ENCODE peak calls at places on chromosomes 1 and 21, in eight cellular contexts. M, Y, Q, T, F, G, H and K are unnamed samples.
A peak's percentile ranks its signal among the peaks of the same experiment; 100 is the strongest.

GRCh38 chr1:22048351-22049192 is 3.9 kb upstream of the CDC42 start:
- DNase-seq in H (no peak), Q (no peak), Y (no peak), G (no peak), T (no peak), M (no peak), F (peak; percentile 37), K (no peak)

GRCh38 chr1:31781138-31782065 is 17.3 kb upstream of the ADGRB2 start:
- DNase-seq in G (no peak), H (no peak), Q (peak; percentile 47), T (peak; percentile 53), F (no peak), M (no peak), Y (no peak), K (no peak)

GRCh38 chr1:27476222-27476621 is 13.7 kb downstream of the WASF2 start:
- DNase-seq in H (no peak), F (no peak), T (no peak), Y (no peak), M (no peak), G (no peak), Q (no peak), K (no peak)

GRCh38 chr1:27306892-27307850 is 14.8 kb upstream of the TMEM222 start:
- DNase-seq in M (no peak), T (no peak), Q (no peak), H (peak; percentile 28), F (peak; percentile 82), Y (no peak), G (no peak), K (no peak)

GRCh38 chr1:50332941-50333594 is 90.2 kb downstream of the DMRTA2 start:
- DNase-seq in Q (peak; percentile 19), H (no peak), T (peak; percentile 78), M (no peak), Y (peak; percentile 45), F (peak; percentile 85), G (peak; percentile 73), K (peak; percentile 78)

GRCh38 chr1:62241357-62242131 is 46.9 kb downstream of the L1TD1 start:
- DNase-seq in G (peak; percentile 47), Q (no peak), Y (peak; percentile 34), H (no peak), M (no peak), T (peak; percentile 2), F (no peak), K (peak; percentile 17)

GRCh38 chr1:247273013-247273412 is 17.1 kb downstream of the VN1R5 start:
- DNase-seq in H (no peak), M (no peak), Y (no peak), T (no peak), Q (no peak), G (no peak), F (no peak), K (no peak)

GRCh38 chr1:80036690-80037432 is 1030.3 kb upstream of the ADGRL4 start:
- DNase-seq in Y (no peak), T (no peak), G (no peak), H (no peak), F (no peak), Q (no peak), M (no peak), K (no peak)

GRCh38 chr21:35475006-35475405 is 425.9 kb upstream of the RUNX1 start:
- DNase-seq in F (no peak), M (no peak), Y (no peak), H (no peak), T (no peak), G (no peak), Q (peak; percentile 50), K (no peak)

GRCh38 chr1:232965124-232965911 is 14.9 kb downstream of the NTPCR start:
- DNase-seq in Q (no peak), H (no peak), Y (no peak), T (no peak), F (no peak), M (no peak), G (no peak), K (no peak)

GRCh38 chr1:54904476-54905048 is 17.6 kb upstream of the DHCR24 start:
- DNase-seq in G (no peak), Y (no peak), F (no peak), T (no peak), H (no peak), M (no peak), Q (peak; percentile 89), K (no peak)

GRCh38 chr1:83845437-83846071 is 153.4 kb downstream of the TTLL7 start:
- DNase-seq in T (peak; percentile 75), Q (no peak), H (no peak), M (no peak), Y (no peak), F (no peak), G (no peak), K (no peak)

GRCh38 chr1:18575620-18576019 is 55.0 kb upstream of the PAX7 start:
- DNase-seq in H (no peak), F (peak; percentile 97), Q (peak; percentile 10), M (no peak), Y (no peak), G (peak; percentile 75), T (peak; percentile 29), K (peak; percentile 73)

GRCh38 chr21:44848821-44849521 is 24.5 kb downstream of the PTTG1IP start:
- DNase-seq in T (no peak), M (no peak), Q (no peak), Y (no peak), H (peak; percentile 46), F (no peak), G (no peak), K (no peak)

GRCh38 chr1:216459651-216460200 is 36.5 kb upstream of the USH2A start:
- DNase-seq in G (no peak), Q (peak; percentile 21), F (no peak), Y (no peak), T (no peak), M (no peak), H (no peak), K (no peak)

GRCh38 chr1:68281946-68282615 is 49.8 kb upstream of the WLS start:
- DNase-seq in M (no peak), Y (no peak), Q (no peak), G (no peak), T (no peak), H (no peak), F (peak; percentile 55), K (no peak)

GRCh38 chr1:9658186-9658585 is 6.7 kb downstream of the PIK3CD start:
- DNase-seq in T (no peak), F (no peak), G (no peak), H (no peak), Q (no peak), Y (no peak), M (no peak), K (no peak)

GRCh38 chr21:44079446-44079845 is 27.8 kb upstream of the PWP2 start:
- DNase-seq in Y (no peak), H (no peak), Q (no peak), M (no peak), F (no peak), T (no peak), G (no peak), K (no peak)

GRCh38 chr1:184191181-184191601 is 139.7 kb downstream of the TSEN15 start:
- DNase-seq in Y (peak; percentile 44), M (no peak), F (peak; percentile 8), T (peak; percentile 7), Q (peak; percentile 86), H (no peak), G (peak; percentile 40), K (peak; percentile 32)

GRCh38 chr1:62306065-62306464 is 13.2 kb downstream of the KANK4 start:
- DNase-seq in Y (no peak), G (no peak), F (no peak), T (no peak), H (no peak), Q (no peak), M (no peak), K (no peak)

GRCh38 chr1:42319871-42320484 is 15.1 kb downstream of the FOXJ3 start:
- DNase-seq in Y (no peak), M (no peak), G (no peak), T (no peak), H (no peak), F (no peak), Q (no peak), K (peak; percentile 58)

GRCh38 chr1:45848714-45849113 is 45.3 kb downstream of the MAST2 start:
- DNase-seq in Y (no peak), H (no peak), F (peak; percentile 54), M (no peak), Q (peak; percentile 52), T (no peak), G (no peak), K (no peak)

GRCh38 chr1:228647523-228648444 is 87.5 kb upstream of the RHOU start:
- DNase-seq in Q (peak; percentile 37), M (no peak), G (peak; percentile 34), Y (peak; percentile 35), T (peak; percentile 56), F (peak; percentile 77), H (no peak), K (peak; percentile 44)

GRCh38 chr1:151146072-151146415 is 387 bp downstream of the SEMA6C start:
- DNase-seq in M (no peak), H (no peak), T (peak; percentile 8), Q (peak; percentile 6), F (peak; percentile 47), Y (no peak), G (no peak), K (no peak)
- H3K27me3 ChIP-seq in M (no peaks in the 10 kb centered on the region), H (no peaks in the 10 kb centered on the region), T (no peaks in the 10 kb centered on the region), Q (peaks cover 3% of the 10 kb centered on the region), F (peaks cover 35% of the 10 kb centered on the region), Y (no peaks in the 10 kb centered on the region), G (no peaks in the 10 kb centered on the region), K (peaks cover 9% of the 10 kb centered on the region)

DNA sequence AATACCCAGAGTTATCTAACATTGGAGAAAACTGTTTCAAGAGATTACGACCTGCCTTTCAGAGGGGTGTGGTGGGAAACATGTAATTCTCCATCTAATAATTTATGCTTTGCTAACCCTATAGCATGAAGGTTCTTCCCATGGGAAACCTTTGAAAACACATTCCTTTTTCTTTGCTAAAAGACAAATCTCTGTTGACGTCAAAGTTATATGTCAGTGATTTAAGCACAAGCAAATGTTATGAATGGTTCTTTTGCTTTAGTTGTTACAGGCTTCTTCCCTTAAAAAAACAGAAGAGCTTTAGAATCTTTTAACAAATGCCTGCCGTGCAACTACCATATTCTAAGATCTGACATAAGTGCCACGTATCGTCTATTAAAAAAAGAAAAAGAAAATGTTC is 19.2 kb downstream of the FMO2 start:
- DNase-seq in G (no peak), T (no peak), M (no peak), Y (no peak), F (no peak), Q (no peak), H (no peak), K (no peak)
- H3K27me3 ChIP-seq in G (no peaks in the 10 kb centered on the region), T (no peaks in the 10 kb centered on the region), M (no peaks in the 10 kb centered on the region), Y (no peaks in the 10 kb centered on the region), F (no peaks in the 10 kb centered on the region), Q (no peaks in the 10 kb centered on the region), H (no peaks in the 10 kb centered on the region), K (no peaks in the 10 kb centered on the region)

GRCh38 chr1:2210084-2210653 is 15.6 kb upstream of the FAAP20 start:
- DNase-seq in M (no peak), G (peak; percentile 24), F (no peak), T (no peak), Y (no peak), H (no peak), Q (no peak), K (no peak)
- H3K27me3 ChIP-seq in M (no peaks in the 10 kb centered on the region), G (no peaks in the 10 kb centered on the region), F (peaks cover 6% of the 10 kb centered on the region), T (no peaks in the 10 kb centered on the region), Y (no peaks in the 10 kb centered on the region), H (no peaks in the 10 kb centered on the region), Q (no peaks in the 10 kb centered on the region), K (no peaks in the 10 kb centered on the region)

DNA sequence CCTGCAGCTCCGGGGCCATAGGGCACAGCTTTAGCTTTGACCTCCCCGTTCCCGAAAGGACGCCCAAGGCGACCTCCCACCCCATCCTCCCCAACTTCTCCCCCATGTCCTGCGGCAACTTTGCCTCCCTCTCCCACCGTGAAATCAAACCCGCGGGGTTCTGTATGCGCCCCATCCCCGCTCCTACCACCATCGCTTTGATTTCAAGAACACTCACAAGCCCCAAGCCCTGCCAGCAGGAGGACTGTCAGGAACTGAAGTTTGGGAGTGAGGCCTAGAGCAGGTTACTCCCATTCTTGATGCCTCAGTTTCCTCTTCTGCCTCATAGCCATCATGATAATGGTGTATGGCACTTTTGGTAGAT is 2.3 kb downstream of the PTPRU start:
- DNase-seq in F (peak; percentile 47), M (no peak), H (no peak), T (no peak), Y (no peak), Q (no peak), G (no peak), K (no peak)
- H3K27me3 ChIP-seq in F (peaks cover 45% of the 10 kb centered on the region), M (no peaks in the 10 kb centered on the region), H (no peaks in the 10 kb centered on the region), T (peaks cover 10% of the 10 kb centered on the region), Y (no peaks in the 10 kb centered on the region), Q (peaks cover 27% of the 10 kb centered on the region), G (no peaks in the 10 kb centered on the region), K (peaks cover 42% of the 10 kb centered on the region)